ENCODE peak calls at places on chromosomes 2 and 18, in five cellular contexts. One of them, this sample, is unnamed.
A peak's percentile ranks its signal among the peaks of the same experiment; 100 is the strongest.

GRCh38 chr2:1101982-1102381 is 151.3 kb downstream of the SNTG2 start:
- DNase-seq in right lobe of liver: no peak
- DNase-seq in cardiac muscle cell: no peak
- DNase-seq in ovary: no peak
- DNase-seq in body of pancreas: no peak
- DNase-seq in this sample: no peak

GRCh38 chr2:233901884-233902283 is 15.3 kb upstream of the TRPM8 start:
- DNase-seq in right lobe of liver: no peak
- DNase-seq in cardiac muscle cell: no peak
- DNase-seq in ovary: no peak
- DNase-seq in body of pancreas: no peak
- DNase-seq in this sample: no peak

GRCh38 chr18:57276720-57277284 is 75.6 kb upstream of the ST8SIA3 start:
- DNase-seq in right lobe of liver: no peak
- DNase-seq in cardiac muscle cell: no peak
- DNase-seq in ovary: no peak
- DNase-seq in body of pancreas: no peak
- DNase-seq in this sample: no peak

GRCh38 chr2:68158134-68158447 is 403 bp downstream of the PNO1 start:
- DNase-seq in right lobe of liver: no peak
- DNase-seq in cardiac muscle cell: no peak
- DNase-seq in ovary: no peak
- DNase-seq in body of pancreas: no peak
- DNase-seq in this sample: no peak

GRCh38 chr2:239751719-239752355 is 273.3 kb downstream of the NDUFA10 start:
- DNase-seq in right lobe of liver: no peak
- DNase-seq in cardiac muscle cell: peak; percentile 55
- DNase-seq in ovary: no peak
- DNase-seq in body of pancreas: no peak
- DNase-seq in this sample: peak; percentile 14

GRCh38 chr18:36692331-36692730 is 136.5 kb downstream of the TPGS2 start:
- DNase-seq in right lobe of liver: no peak
- DNase-seq in cardiac muscle cell: no peak
- DNase-seq in ovary: no peak
- DNase-seq in body of pancreas: no peak
- DNase-seq in this sample: no peak

GRCh38 chr2:188853307-188853706 is 120.9 kb upstream of the COL3A1 start:
- DNase-seq in right lobe of liver: no peak
- DNase-seq in cardiac muscle cell: peak; percentile 93
- DNase-seq in ovary: no peak
- DNase-seq in body of pancreas: no peak
- DNase-seq in this sample: no peak

GRCh38 chr18:7657050-7657449 is 89.9 kb downstream of the PTPRM start:
- DNase-seq in right lobe of liver: no peak
- DNase-seq in cardiac muscle cell: no peak
- DNase-seq in ovary: no peak
- DNase-seq in body of pancreas: no peak
- DNase-seq in this sample: peak; percentile 18

GRCh38 chr2:73243884-73244570 is 9.9 kb downstream of the CCT7 start:
- DNase-seq in right lobe of liver: no peak
- DNase-seq in cardiac muscle cell: peak; percentile 70
- DNase-seq in ovary: no peak
- DNase-seq in body of pancreas: no peak
- DNase-seq in this sample: peak; percentile 29

GRCh38 chr2:191112448-191112901 is 38.3 kb downstream of the STAT4 start:
- DNase-seq in right lobe of liver: no peak
- DNase-seq in cardiac muscle cell: no peak
- DNase-seq in ovary: no peak
- DNase-seq in body of pancreas: no peak
- DNase-seq in this sample: no peak

GRCh38 chr2:105802587-105802986 is 57.9 kb downstream of the NCK2 start:
- DNase-seq in right lobe of liver: no peak
- DNase-seq in cardiac muscle cell: no peak
- DNase-seq in ovary: no peak
- DNase-seq in body of pancreas: no peak
- DNase-seq in this sample: no peak

GRCh38 chr2:86770816-86771215 is 19.9 kb downstream of the CD8A start:
- DNase-seq in right lobe of liver: no peak
- DNase-seq in cardiac muscle cell: no peak
- DNase-seq in ovary: no peak
- DNase-seq in body of pancreas: no peak
- DNase-seq in this sample: no peak

GRCh38 chr2:151027147-151027546 is 234.5 kb downstream of the RBM43 start:
- DNase-seq in right lobe of liver: no peak
- DNase-seq in cardiac muscle cell: peak; percentile 83
- DNase-seq in ovary: no peak
- DNase-seq in body of pancreas: no peak
- DNase-seq in this sample: no peak

GRCh38 chr2:191607101-191607500 is 70.8 kb upstream of the NABP1 start:
- DNase-seq in right lobe of liver: no peak
- DNase-seq in cardiac muscle cell: peak; percentile 51
- DNase-seq in ovary: no peak
- DNase-seq in body of pancreas: no peak
- DNase-seq in this sample: no peak

DNA sequence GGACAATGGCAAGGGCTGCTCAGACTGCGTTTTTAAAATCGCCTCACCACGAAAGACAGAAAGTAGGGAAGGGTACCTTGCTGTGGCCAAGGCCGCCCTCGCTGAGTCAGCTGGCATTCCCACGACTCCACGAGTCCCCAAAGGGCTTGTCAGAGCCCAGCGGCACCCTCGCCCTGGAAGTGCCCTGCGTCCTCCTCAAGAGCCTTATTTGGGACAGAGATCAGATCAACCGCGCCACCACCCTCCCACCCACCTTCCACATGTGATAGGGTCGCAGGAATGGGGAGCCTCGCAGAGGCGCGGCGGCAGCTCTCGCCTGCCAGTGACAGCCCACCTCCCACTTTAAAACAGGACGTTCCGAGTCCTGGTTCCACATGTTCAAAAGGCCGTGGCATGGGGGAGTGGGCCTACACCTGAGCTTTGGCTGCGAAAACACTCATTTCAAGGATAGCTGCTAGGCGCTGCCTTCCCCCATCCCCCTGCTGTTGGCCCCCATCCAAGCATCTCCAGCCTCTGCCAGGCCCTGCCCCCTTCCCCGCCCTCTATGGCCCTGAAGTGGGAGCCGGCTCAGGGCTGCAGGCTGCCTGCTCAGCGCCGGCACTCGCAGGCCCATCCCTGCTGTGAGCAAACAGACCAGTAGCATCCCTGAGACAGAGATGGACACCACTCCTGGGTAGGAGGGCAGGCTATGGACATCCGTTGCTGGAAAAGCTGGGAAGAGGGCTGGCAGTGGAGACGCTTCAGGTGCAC is 38.1 kb upstream of the ARHGEF4 start:
- DNase-seq in right lobe of liver: no peak
- DNase-seq in cardiac muscle cell: peak; percentile 70
- DNase-seq in ovary: peak; percentile 65
- DNase-seq in body of pancreas: peak; percentile 29
- DNase-seq in this sample: peak; percentile 37
- H3K4me1 ChIP-seq in right lobe of liver: peaks cover 3% of the 10 kb centered on the region
- H3K4me1 ChIP-seq in cardiac muscle cell: peaks cover 2% of the 10 kb centered on the region
- H3K4me1 ChIP-seq in ovary: peaks cover 3% of the 10 kb centered on the region
- H3K4me1 ChIP-seq in body of pancreas: peaks cover 15% of the 10 kb centered on the region
- H3K4me1 ChIP-seq in this sample: peaks cover 13% of the 10 kb centered on the region

GRCh38 chr2:196170681-196171247 is 614 bp downstream of the STK17B start:
- DNase-seq in right lobe of liver: peak; percentile 42
- DNase-seq in cardiac muscle cell: peak; percentile 51
- DNase-seq in ovary: no peak
- DNase-seq in body of pancreas: peak; percentile 47
- DNase-seq in this sample: peak; percentile 40
- H3K4me1 ChIP-seq in right lobe of liver: no peaks in the 10 kb centered on the region
- H3K4me1 ChIP-seq in cardiac muscle cell: peaks cover 9% of the 10 kb centered on the region
- H3K4me1 ChIP-seq in ovary: no peaks in the 10 kb centered on the region
- H3K4me1 ChIP-seq in body of pancreas: peaks cover 11% of the 10 kb centered on the region
- H3K4me1 ChIP-seq in this sample: peaks cover 7% of the 10 kb centered on the region

GRCh38 chr2:232731470-232731869 is 34.3 kb downstream of the GIGYF2 start:
- DNase-seq in right lobe of liver: no peak
- DNase-seq in cardiac muscle cell: no peak
- DNase-seq in ovary: no peak
- DNase-seq in body of pancreas: no peak
- DNase-seq in this sample: no peak
- H3K4me1 ChIP-seq in right lobe of liver: no peaks in the 10 kb centered on the region
- H3K4me1 ChIP-seq in cardiac muscle cell: no peaks in the 10 kb centered on the region
- H3K4me1 ChIP-seq in ovary: no peaks in the 10 kb centered on the region
- H3K4me1 ChIP-seq in body of pancreas: no peaks in the 10 kb centered on the region
- H3K4me1 ChIP-seq in this sample: no peaks in the 10 kb centered on the region

DNA sequence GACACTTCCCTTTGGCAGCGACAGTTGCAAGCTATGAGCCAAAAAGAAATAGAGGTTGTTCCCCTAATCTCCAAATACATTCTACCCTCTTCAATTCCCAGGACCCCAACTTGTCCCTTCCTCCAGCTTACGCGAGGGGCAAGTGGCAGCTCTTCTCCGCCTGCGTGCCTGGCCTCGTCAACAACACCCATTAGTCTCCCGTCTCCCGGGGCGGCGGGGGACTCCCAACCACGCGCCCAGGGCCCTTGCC is 545 bp upstream of the UBE2E3 start:
- DNase-seq in right lobe of liver: no peak
- DNase-seq in cardiac muscle cell: no peak
- DNase-seq in ovary: no peak
- DNase-seq in body of pancreas: no peak
- DNase-seq in this sample: no peak
- H3K4me1 ChIP-seq in right lobe of liver: peaks cover 20% of the 10 kb centered on the region
- H3K4me1 ChIP-seq in cardiac muscle cell: peaks cover 22% of the 10 kb centered on the region
- H3K4me1 ChIP-seq in ovary: no peaks in the 10 kb centered on the region
- H3K4me1 ChIP-seq in body of pancreas: peaks cover 36% of the 10 kb centered on the region
- H3K4me1 ChIP-seq in this sample: peaks cover 24% of the 10 kb centered on the region

DNA sequence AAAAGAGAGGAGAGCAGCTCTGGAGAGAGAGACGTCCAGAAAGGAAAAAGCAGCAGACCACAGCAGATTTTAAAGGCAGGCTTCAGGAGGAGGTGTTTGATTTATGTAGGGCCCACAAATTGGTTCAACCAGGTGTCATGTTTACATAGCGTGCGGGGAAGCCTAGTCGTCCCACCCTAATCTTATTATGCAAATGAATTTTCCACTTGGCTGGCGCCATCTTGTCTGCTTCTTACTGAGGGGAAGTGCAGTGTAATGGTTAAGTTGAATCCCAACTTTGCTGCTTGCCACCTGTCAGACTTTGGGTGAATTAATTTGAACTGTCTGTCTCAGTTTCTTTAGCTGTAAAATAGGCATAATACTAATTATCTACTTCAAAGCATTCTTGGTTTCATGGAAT is 282.4 kb upstream of the CYRIA start:
- DNase-seq in right lobe of liver: no peak
- DNase-seq in cardiac muscle cell: no peak
- DNase-seq in ovary: no peak
- DNase-seq in body of pancreas: no peak
- DNase-seq in this sample: no peak
- H3K4me1 ChIP-seq in right lobe of liver: no peaks in the 10 kb centered on the region
- H3K4me1 ChIP-seq in cardiac muscle cell: no peaks in the 10 kb centered on the region
- H3K4me1 ChIP-seq in ovary: no peaks in the 10 kb centered on the region
- H3K4me1 ChIP-seq in body of pancreas: no peaks in the 10 kb centered on the region
- H3K4me1 ChIP-seq in this sample: no peaks in the 10 kb centered on the region

GRCh38 chr2:197431858-197432257 is 3.0 kb downstream of the SF3B1 start:
- DNase-seq in right lobe of liver: no peak
- DNase-seq in cardiac muscle cell: no peak
- DNase-seq in ovary: no peak
- DNase-seq in body of pancreas: no peak
- DNase-seq in this sample: no peak
- H3K4me1 ChIP-seq in right lobe of liver: peaks cover 34% of the 10 kb centered on the region
- H3K4me1 ChIP-seq in cardiac muscle cell: peaks cover 17% of the 10 kb centered on the region
- H3K4me1 ChIP-seq in ovary: peaks cover 21% of the 10 kb centered on the region
- H3K4me1 ChIP-seq in body of pancreas: peaks cover 66% of the 10 kb centered on the region
- H3K4me1 ChIP-seq in this sample: peaks cover 76% of the 10 kb centered on the region

GRCh38 chr2:158774663-158775062 is 20.5 kb upstream of the DAPL1 start:
- DNase-seq in right lobe of liver: no peak
- DNase-seq in cardiac muscle cell: no peak
- DNase-seq in ovary: no peak
- DNase-seq in body of pancreas: no peak
- DNase-seq in this sample: no peak
- H3K4me1 ChIP-seq in right lobe of liver: no peaks in the 10 kb centered on the region
- H3K4me1 ChIP-seq in cardiac muscle cell: peaks cover 4% of the 10 kb centered on the region
- H3K4me1 ChIP-seq in ovary: peaks cover 3% of the 10 kb centered on the region
- H3K4me1 ChIP-seq in body of pancreas: peaks cover 13% of the 10 kb centered on the region
- H3K4me1 ChIP-seq in this sample: peaks cover 7% of the 10 kb centered on the region

This sample was measured in heart right ventricle.